ENCODE peak calls at places on chromosome 19, in eight cellular contexts. V, M, F, K, Y, J, U and W are unnamed samples.

GRCh38 chr19:21559444-21559843 is 54.0 kb downstream of the ZNF429 start:
- DNase-seq in M (no peak), J (no peak), Y (no peak), F (no peak), K (no peak), U (no peak), V (no peak), W (no peak)

GRCh38 chr19:48683349-48683748 is 10.5 kb upstream of the NTN5 start:
- DNase-seq in Y (peak), K (no peak), J (no peak), V (peak), U (no peak), M (no peak), F (peak), W (no peak)

GRCh38 chr19:41934849-41935374 is 6.7 kb upstream of the ERFL start:
- DNase-seq in V (peak), Y (peak), M (peak), K (no peak), U (peak), J (peak), F (peak), W (peak)

GRCh38 chr19:29194658-29195057 is 18.3 kb downstream of the UQCRFS1 start:
- DNase-seq in J (no peak), M (no peak), Y (no peak), K (no peak), F (no peak), U (no peak), V (no peak), W (no peak)

GRCh38 chr19:54114340-54114826 is 1.1 kb downstream of the TFPT start:
- DNase-seq in V (peak), M (peak), Y (peak), J (no peak), U (peak), F (peak), K (no peak), W (no peak)

GRCh38 chr19:10921199-10921879 is 7.1 kb downstream of the YIPF2 start:
- DNase-seq in F (no peak), U (no peak), Y (no peak), V (no peak), J (no peak), M (no peak), K (no peak), W (no peak)

GRCh38 chr19:51809787-51810186 is 14.8 kb downstream of the FPR3 start:
- DNase-seq in K (no peak), M (no peak), U (no peak), Y (no peak), V (no peak), J (no peak), F (no peak), W (no peak)

GRCh38 chr19:46221981-46222610 is 7.4 kb upstream of the IGFL1 start:
- DNase-seq in J (peak), K (no peak), F (no peak), V (peak), U (no peak), M (peak), Y (no peak), W (peak)

GRCh38 chr19:5001547-5002131 is 32.7 kb downstream of the KDM4B start:
- DNase-seq in V (peak), Y (no peak), J (peak), F (no peak), U (peak), M (peak), K (no peak), W (peak)

GRCh38 chr19:48768989-48769713 is 13.8 kb downstream of the FGF21 start:
- DNase-seq in U (no peak), V (no peak), Y (no peak), F (no peak), M (no peak), K (no peak), J (no peak), W (no peak)

GRCh38 chr19:1070931-1071791 is 4.2 kb downstream of the ARHGAP45 start:
- DNase-seq in F (no peak), Y (no peak), J (no peak), U (no peak), M (no peak), V (no peak), K (no peak), W (no peak)

GRCh38 chr19:39826311-39826945 is 7.5 kb downstream of the DYRK1B start:
- DNase-seq in K (no peak), J (no peak), F (no peak), Y (no peak), U (no peak), M (no peak), V (no peak), W (no peak)

GRCh38 chr19:34254552-34255432 is at the start of gene GARRE1:
- DNase-seq in Y (no peak), K (no peak), U (peak), M (peak), J (peak), V (peak), F (peak), W (peak)

GRCh38 chr19:32917612-32917996 is 48.0 kb upstream of the SLC7A9 start:
- DNase-seq in U (no peak), V (no peak), F (no peak), K (no peak), J (peak), M (no peak), Y (no peak), W (no peak)

GRCh38 chr19:20413705-20414104 is 151.9 kb downstream of the ZNF737 start:
- DNase-seq in U (no peak), K (no peak), J (no peak), Y (no peak), M (no peak), V (no peak), F (no peak), W (no peak)

GRCh38 chr19:54248016-54248601 is 5.5 kb upstream of the LILRA6 start:
- DNase-seq in M (no peak), K (no peak), Y (no peak), J (no peak), U (peak), V (peak), F (no peak), W (no peak)